ENCODE peak calls at places on chromosomes 5 and 9, in six cellular contexts. One of them, this sample, is unnamed.

GRCh38 chr5:133944263-133945230 is 23.9 kb downstream of the C5orf15 start:
- DNase-seq in GM13977: peak
- DNase-seq in right atrium auricular region: no peak
- DNase-seq in fibroblast of the aortic adventitia: peak
- DNase-seq in colonic mucosa: peak
- DNase-seq in NB4: peak
- DNase-seq in this sample: peak

GRCh38 chr5:91651704-91652103 is 268.6 kb upstream of the ARRDC3 start:
- DNase-seq in GM13977: no peak
- DNase-seq in right atrium auricular region: no peak
- DNase-seq in fibroblast of the aortic adventitia: no peak
- DNase-seq in colonic mucosa: no peak
- DNase-seq in NB4: no peak
- DNase-seq in this sample: peak

GRCh38 chr5:175493260-175493659 is 14.9 kb downstream of the SFXN1 start:
- DNase-seq in GM13977: no peak
- DNase-seq in right atrium auricular region: no peak
- DNase-seq in fibroblast of the aortic adventitia: no peak
- DNase-seq in colonic mucosa: no peak
- DNase-seq in NB4: no peak
- DNase-seq in this sample: no peak

GRCh38 chr5:60843693-60844428 is at the start of gene ELOVL7:
- DNase-seq in GM13977: peak
- DNase-seq in right atrium auricular region: no peak
- DNase-seq in fibroblast of the aortic adventitia: no peak
- DNase-seq in colonic mucosa: peak
- DNase-seq in NB4: no peak
- DNase-seq in this sample: peak

GRCh38 chr9:119050281-119050680 is 319.0 kb downstream of the BRINP1 start:
- DNase-seq in GM13977: no peak
- DNase-seq in right atrium auricular region: no peak
- DNase-seq in fibroblast of the aortic adventitia: no peak
- DNase-seq in colonic mucosa: no peak
- DNase-seq in NB4: no peak
- DNase-seq in this sample: peak

GRCh38 chr5:40080191-40080590 is 599.5 kb upstream of the PTGER4 start:
- DNase-seq in GM13977: no peak
- DNase-seq in right atrium auricular region: no peak
- DNase-seq in fibroblast of the aortic adventitia: no peak
- DNase-seq in colonic mucosa: no peak
- DNase-seq in NB4: no peak
- DNase-seq in this sample: no peak

GRCh38 chr5:151758141-151758429 is 346 bp downstream of the ATOX1 start:
- DNase-seq in GM13977: no peak
- DNase-seq in right atrium auricular region: no peak
- DNase-seq in fibroblast of the aortic adventitia: no peak
- DNase-seq in colonic mucosa: peak
- DNase-seq in NB4: no peak
- DNase-seq in this sample: no peak

GRCh38 chr5:177366528-177367322 is 9.0 kb downstream of the RGS14 start:
- DNase-seq in GM13977: no peak
- DNase-seq in right atrium auricular region: peak
- DNase-seq in fibroblast of the aortic adventitia: peak
- DNase-seq in colonic mucosa: peak
- DNase-seq in NB4: no peak
- DNase-seq in this sample: peak

GRCh38 chr5:104186100-104186499 is 623.5 kb upstream of the NUDT12 start:
- DNase-seq in GM13977: no peak
- DNase-seq in right atrium auricular region: no peak
- DNase-seq in fibroblast of the aortic adventitia: peak
- DNase-seq in colonic mucosa: no peak
- DNase-seq in NB4: peak
- DNase-seq in this sample: peak

DNA sequence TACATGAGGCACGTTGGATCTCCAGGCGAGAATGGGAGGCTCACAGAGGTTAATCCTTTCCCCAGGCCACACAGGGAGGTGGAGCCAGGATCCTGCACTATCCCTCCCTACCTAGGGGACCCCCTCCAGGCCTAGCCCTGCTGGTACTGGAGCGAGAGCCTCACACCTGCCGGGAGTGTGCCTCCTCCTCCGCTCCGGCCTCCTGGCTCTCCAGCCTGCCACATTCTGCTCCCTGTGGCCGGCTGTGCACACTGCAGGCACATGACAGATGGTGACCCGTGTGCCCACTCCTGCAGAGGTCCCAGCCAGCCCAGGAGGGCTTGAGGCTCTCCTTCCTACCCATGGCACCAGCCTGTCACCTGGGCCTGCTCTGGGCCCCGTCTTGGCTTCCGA is 93.4 kb downstream of the RXRA start:
- DNase-seq in GM13977: no peak
- DNase-seq in right atrium auricular region: no peak
- DNase-seq in fibroblast of the aortic adventitia: no peak
- DNase-seq in colonic mucosa: no peak
- DNase-seq in NB4: no peak
- DNase-seq in this sample: no peak
- TF ChIP-seq CTCF in GM13977: peak
- TF ChIP-seq CTCF in right atrium auricular region: peak
- TF ChIP-seq CTCF in fibroblast of the aortic adventitia: no peak
- TF ChIP-seq CTCF in colonic mucosa: no peak
- TF ChIP-seq CTCF in NB4: peak
- TF ChIP-seq CTCF in this sample: peak

GRCh38 chr5:41346609-41347008 is 133.3 kb upstream of the C6 start:
- DNase-seq in GM13977: no peak
- DNase-seq in right atrium auricular region: no peak
- DNase-seq in fibroblast of the aortic adventitia: peak
- DNase-seq in colonic mucosa: no peak
- DNase-seq in NB4: peak
- DNase-seq in this sample: peak
- TF ChIP-seq CTCF in GM13977: no peak
- TF ChIP-seq CTCF in right atrium auricular region: no peak
- TF ChIP-seq CTCF in fibroblast of the aortic adventitia: peak
- TF ChIP-seq CTCF in colonic mucosa: no peak
- TF ChIP-seq CTCF in NB4: no peak
- TF ChIP-seq CTCF in this sample: peak

GRCh38 chr9:34587271-34587670 is 2.3 kb downstream of the CNTFR start:
- DNase-seq in GM13977: no peak
- DNase-seq in right atrium auricular region: no peak
- DNase-seq in fibroblast of the aortic adventitia: no peak
- DNase-seq in colonic mucosa: no peak
- DNase-seq in NB4: no peak
- DNase-seq in this sample: no peak
- TF ChIP-seq CTCF in GM13977: no peak
- TF ChIP-seq CTCF in right atrium auricular region: no peak
- TF ChIP-seq CTCF in fibroblast of the aortic adventitia: no peak
- TF ChIP-seq CTCF in colonic mucosa: no peak
- TF ChIP-seq CTCF in NB4: no peak
- TF ChIP-seq CTCF in this sample: no peak

GRCh38 chr9:137606005-137606601 is 617 bp downstream of the ARRDC1 start:
- DNase-seq in GM13977: no peak
- DNase-seq in right atrium auricular region: no peak
- DNase-seq in fibroblast of the aortic adventitia: no peak
- DNase-seq in colonic mucosa: peak
- DNase-seq in NB4: peak
- DNase-seq in this sample: no peak
- TF ChIP-seq CTCF in GM13977: no peak
- TF ChIP-seq CTCF in right atrium auricular region: no peak
- TF ChIP-seq CTCF in fibroblast of the aortic adventitia: no peak
- TF ChIP-seq CTCF in colonic mucosa: no peak
- TF ChIP-seq CTCF in NB4: no peak
- TF ChIP-seq CTCF in this sample: no peak

DNA sequence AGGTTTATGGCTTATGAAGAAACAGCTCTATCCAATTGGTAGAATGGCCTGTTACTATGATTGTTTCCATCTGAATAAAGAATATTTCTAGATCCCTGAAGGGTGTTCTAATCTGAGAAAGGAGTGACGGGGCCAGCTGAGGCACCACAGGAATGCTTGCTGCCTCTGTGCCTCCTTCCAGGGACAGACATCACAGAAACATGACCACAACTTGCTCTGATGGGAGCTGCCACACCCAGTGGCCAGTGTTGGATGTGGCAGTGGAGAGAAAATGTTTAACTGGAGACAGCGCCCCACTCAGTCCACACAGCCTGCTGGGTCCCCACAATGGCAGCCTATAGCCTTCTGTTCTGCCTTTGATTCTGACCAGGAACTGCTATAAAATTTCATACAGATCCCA is 38.6 kb upstream of the TESK1 start:
- DNase-seq in GM13977: no peak
- DNase-seq in right atrium auricular region: no peak
- DNase-seq in fibroblast of the aortic adventitia: peak
- DNase-seq in colonic mucosa: no peak
- DNase-seq in NB4: no peak
- DNase-seq in this sample: no peak
- TF ChIP-seq CTCF in GM13977: no peak
- TF ChIP-seq CTCF in right atrium auricular region: no peak
- TF ChIP-seq CTCF in fibroblast of the aortic adventitia: peak
- TF ChIP-seq CTCF in colonic mucosa: no peak
- TF ChIP-seq CTCF in NB4: peak
- TF ChIP-seq CTCF in this sample: no peak

GRCh38 chr9:136624184-136624951 is 38.3 kb upstream of the EGFL7 start:
- DNase-seq in GM13977: no peak
- DNase-seq in right atrium auricular region: no peak
- DNase-seq in fibroblast of the aortic adventitia: no peak
- DNase-seq in colonic mucosa: peak
- DNase-seq in NB4: no peak
- DNase-seq in this sample: no peak

GRCh38 chr9:136626740-136627642 is 35.7 kb upstream of the EGFL7 start:
- DNase-seq in GM13977: no peak
- DNase-seq in right atrium auricular region: no peak
- DNase-seq in fibroblast of the aortic adventitia: no peak
- DNase-seq in colonic mucosa: peak
- DNase-seq in NB4: no peak
- DNase-seq in this sample: no peak

GRCh38 chr9:136626066-136626725 is 36.5 kb upstream of the EGFL7 start:
- DNase-seq in GM13977: no peak
- DNase-seq in right atrium auricular region: no peak
- DNase-seq in fibroblast of the aortic adventitia: no peak
- DNase-seq in colonic mucosa: peak
- DNase-seq in NB4: no peak
- DNase-seq in this sample: no peak

GRCh38 chr9:136623849-136624183 is 38.9 kb upstream of the EGFL7 start:
- DNase-seq in GM13977: no peak
- DNase-seq in right atrium auricular region: no peak
- DNase-seq in fibroblast of the aortic adventitia: no peak
- DNase-seq in colonic mucosa: peak
- DNase-seq in NB4: peak
- DNase-seq in this sample: no peak

DNA sequence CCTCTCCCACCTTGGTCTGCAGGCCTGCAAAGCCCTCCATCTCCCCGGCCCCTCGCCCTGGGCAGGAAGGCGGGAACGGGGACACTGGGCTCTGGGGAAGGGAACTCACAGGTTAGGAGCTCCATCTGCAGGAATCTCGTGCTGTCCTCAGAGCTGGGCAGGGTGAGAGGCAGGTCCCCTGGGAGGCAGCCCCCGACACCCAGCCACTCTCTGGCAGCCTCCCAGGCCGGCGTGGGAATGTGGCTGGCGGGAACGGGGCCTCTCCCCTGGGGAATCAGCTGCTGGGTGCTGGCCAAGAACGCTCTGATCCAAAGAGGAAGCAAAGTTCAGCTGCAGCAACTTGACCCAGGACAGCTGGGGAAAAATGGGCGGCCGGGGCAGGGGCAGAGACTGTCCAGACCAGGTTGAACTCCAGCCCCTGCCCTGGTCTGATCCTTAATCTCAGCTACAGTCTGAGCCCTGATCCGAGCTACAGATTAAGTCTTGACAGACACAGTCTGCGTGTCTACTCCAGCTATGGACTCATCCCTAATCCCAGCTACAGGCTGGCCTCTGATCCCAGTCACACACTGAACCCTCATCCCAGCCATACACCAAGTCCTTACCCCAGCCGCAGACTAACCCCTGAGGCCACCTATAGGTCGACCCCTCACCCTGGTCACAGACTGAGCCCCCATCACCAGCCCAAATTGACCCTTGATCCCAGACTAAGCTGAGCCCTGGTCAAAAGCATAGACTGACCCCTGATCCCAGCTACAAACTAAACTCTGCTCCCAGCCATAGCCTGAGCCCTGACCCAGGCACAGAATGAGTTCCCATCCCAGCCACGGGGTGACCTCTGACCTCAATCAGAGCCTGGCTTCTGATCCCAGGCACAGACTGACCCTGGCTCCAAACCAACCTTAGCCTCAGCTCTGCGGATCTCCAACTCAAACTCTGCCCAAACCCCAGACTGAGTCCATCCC is 37.3 kb upstream of the EGFL7 start:
- DNase-seq in GM13977: peak
- DNase-seq in right atrium auricular region: peak
- DNase-seq in fibroblast of the aortic adventitia: peak
- DNase-seq in colonic mucosa: peak
- DNase-seq in NB4: peak
- DNase-seq in this sample: peak
- TF ChIP-seq CTCF in GM13977: peak
- TF ChIP-seq CTCF in right atrium auricular region: peak
- TF ChIP-seq CTCF in fibroblast of the aortic adventitia: peak
- TF ChIP-seq CTCF in colonic mucosa: no peak
- TF ChIP-seq CTCF in NB4: peak
- TF ChIP-seq CTCF in this sample: peak

GRCh38 chr9:117073539-117074336 is 341.1 kb downstream of the ASTN2 start:
- DNase-seq in GM13977: peak
- DNase-seq in right atrium auricular region: no peak
- DNase-seq in fibroblast of the aortic adventitia: no peak
- DNase-seq in colonic mucosa: no peak
- DNase-seq in NB4: peak
- DNase-seq in this sample: no peak
- TF ChIP-seq CTCF in GM13977: peak
- TF ChIP-seq CTCF in right atrium auricular region: peak
- TF ChIP-seq CTCF in fibroblast of the aortic adventitia: no peak
- TF ChIP-seq CTCF in colonic mucosa: no peak
- TF ChIP-seq CTCF in NB4: peak
- TF ChIP-seq CTCF in this sample: peak

DNA sequence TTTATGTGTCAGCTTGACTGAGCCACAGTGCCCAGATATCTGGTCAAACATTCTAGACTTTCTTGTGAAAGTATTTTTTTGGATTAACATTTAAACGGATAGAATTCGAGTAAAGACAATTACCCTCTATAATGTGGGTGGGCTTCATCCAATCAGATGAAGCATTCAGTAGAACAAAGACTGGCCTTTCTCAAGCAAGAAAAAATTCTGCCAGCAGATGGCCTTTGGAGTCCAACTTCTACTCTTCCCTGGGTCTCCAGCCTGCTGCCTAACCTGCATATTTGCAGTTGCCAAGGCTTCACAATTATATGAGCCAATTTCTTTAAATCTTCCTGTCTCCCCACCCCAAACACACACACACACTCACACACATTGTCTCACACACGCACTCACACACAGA is 86.4 kb downstream of the MED10 start:
- DNase-seq in GM13977: no peak
- DNase-seq in right atrium auricular region: no peak
- DNase-seq in fibroblast of the aortic adventitia: peak
- DNase-seq in colonic mucosa: no peak
- DNase-seq in NB4: peak
- DNase-seq in this sample: peak
- TF ChIP-seq CTCF in GM13977: peak
- TF ChIP-seq CTCF in right atrium auricular region: peak
- TF ChIP-seq CTCF in fibroblast of the aortic adventitia: peak
- TF ChIP-seq CTCF in colonic mucosa: no peak
- TF ChIP-seq CTCF in NB4: peak
- TF ChIP-seq CTCF in this sample: peak

GRCh38 chr9:33742519-33742918 is 52.8 kb upstream of the PRSS3 start:
- DNase-seq in GM13977: no peak
- DNase-seq in right atrium auricular region: no peak
- DNase-seq in fibroblast of the aortic adventitia: no peak
- DNase-seq in colonic mucosa: no peak
- DNase-seq in NB4: peak
- DNase-seq in this sample: no peak
- TF ChIP-seq CTCF in GM13977: no peak
- TF ChIP-seq CTCF in right atrium auricular region: no peak
- TF ChIP-seq CTCF in fibroblast of the aortic adventitia: no peak
- TF ChIP-seq CTCF in colonic mucosa: no peak
- TF ChIP-seq CTCF in NB4: peak
- TF ChIP-seq CTCF in this sample: no peak